ENCODE peak calls at places on chromosomes 3 and 15, in ten cellular contexts. One of them, this sample, is unnamed. For H3K4me1, the result is how much of the 10 kb centered on the place peaks cover.

GRCh38 chr15:51229907-51230328 is 108.5 kb downstream of the CYP19A1 start:
- DNase-seq in uterus: no peak
- DNase-seq in ovary: no peak
- DNase-seq in stomach: no peak
- DNase-seq in transverse colon: no peak
- DNase-seq in tibial nerve: peak
- DNase-seq in HepG2: peak
- DNase-seq in A549: peak
- DNase-seq in heart left ventricle: no peak
- DNase-seq in HCT116: no peak
- DNase-seq in this sample: peak

GRCh38 chr3:190617185-190617584 is 103.3 kb downstream of the IL1RAP start:
- DNase-seq in A549: peak
- DNase-seq in ovary: no peak
- DNase-seq in HepG2: peak
- DNase-seq in stomach: no peak
- DNase-seq in tibial nerve: peak
- DNase-seq in uterus: no peak
- DNase-seq in heart left ventricle: no peak
- DNase-seq in HCT116: no peak
- DNase-seq in transverse colon: peak
- DNase-seq in this sample: no peak

GRCh38 chr3:134794950-134795775 is at the start of gene EPHB1:
- DNase-seq in heart left ventricle: peak
- DNase-seq in ovary: peak
- DNase-seq in uterus: peak
- DNase-seq in tibial nerve: peak
- DNase-seq in HCT116: peak
- DNase-seq in transverse colon: peak
- DNase-seq in stomach: peak
- DNase-seq in HepG2: peak
- DNase-seq in A549: peak
- DNase-seq in this sample: peak

GRCh38 chr15:29612701-29613100 is 209.6 kb downstream of the TJP1 start:
- DNase-seq in HepG2: no peak
- DNase-seq in HCT116: no peak
- DNase-seq in ovary: no peak
- DNase-seq in transverse colon: no peak
- DNase-seq in stomach: no peak
- DNase-seq in uterus: no peak
- DNase-seq in heart left ventricle: no peak
- DNase-seq in tibial nerve: no peak
- DNase-seq in A549: no peak
- DNase-seq in this sample: no peak

GRCh38 chr3:31288641-31289100 is 244.1 kb upstream of the STT3B start:
- DNase-seq in stomach: peak
- DNase-seq in ovary: peak
- DNase-seq in transverse colon: peak
- DNase-seq in A549: peak
- DNase-seq in HCT116: peak
- DNase-seq in uterus: peak
- DNase-seq in heart left ventricle: peak
- DNase-seq in HepG2: peak
- DNase-seq in tibial nerve: peak
- DNase-seq in this sample: no peak

GRCh38 chr3:14789221-14789620 is 29.5 kb upstream of the FGD5 start:
- DNase-seq in uterus: no peak
- DNase-seq in A549: no peak
- DNase-seq in HepG2: no peak
- DNase-seq in tibial nerve: no peak
- DNase-seq in ovary: no peak
- DNase-seq in HCT116: no peak
- DNase-seq in heart left ventricle: no peak
- DNase-seq in transverse colon: no peak
- DNase-seq in stomach: no peak
- DNase-seq in this sample: no peak

GRCh38 chr3:155179966-155180757 is 100.0 kb downstream of the MME start:
- DNase-seq in HepG2: no peak
- DNase-seq in transverse colon: no peak
- DNase-seq in heart left ventricle: no peak
- DNase-seq in HCT116: no peak
- DNase-seq in ovary: no peak
- DNase-seq in stomach: no peak
- DNase-seq in uterus: no peak
- DNase-seq in A549: no peak
- DNase-seq in tibial nerve: no peak
- DNase-seq in this sample: no peak

GRCh38 chr3:162082516-162082915 is 585.9 kb downstream of the OTOL1 start:
- DNase-seq in heart left ventricle: no peak
- DNase-seq in HCT116: no peak
- DNase-seq in HepG2: no peak
- DNase-seq in stomach: no peak
- DNase-seq in ovary: no peak
- DNase-seq in transverse colon: no peak
- DNase-seq in uterus: no peak
- DNase-seq in A549: no peak
- DNase-seq in tibial nerve: no peak
- DNase-seq in this sample: no peak

GRCh38 chr15:39140060-39140604 is 440.7 kb upstream of the THBS1 start:
- DNase-seq in HCT116: no peak
- DNase-seq in uterus: no peak
- DNase-seq in heart left ventricle: no peak
- DNase-seq in ovary: no peak
- DNase-seq in HepG2: peak
- DNase-seq in A549: peak
- DNase-seq in stomach: no peak
- DNase-seq in tibial nerve: no peak
- DNase-seq in transverse colon: no peak
- DNase-seq in this sample: no peak

DNA sequence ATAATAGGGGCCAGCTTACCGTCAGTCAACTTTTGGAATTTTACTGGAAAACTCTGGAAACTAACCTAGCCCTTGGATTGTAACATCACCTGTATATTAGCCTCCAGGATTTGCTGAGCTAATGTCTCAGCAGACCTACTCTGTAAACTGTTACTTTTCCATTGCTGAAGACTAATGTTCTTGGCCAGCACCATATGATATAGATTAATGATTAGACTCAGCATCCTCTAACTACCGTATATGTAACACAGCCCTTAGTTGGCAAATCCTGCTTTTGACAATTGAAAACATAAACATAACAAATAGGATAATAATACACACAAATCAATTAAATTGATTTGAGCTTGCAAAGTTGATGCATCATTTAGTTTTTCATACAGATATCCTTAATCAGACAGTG is 26.6 kb upstream of the GBE1 start:
- DNase-seq in heart left ventricle: no peak
- DNase-seq in stomach: no peak
- DNase-seq in A549: no peak
- DNase-seq in transverse colon: no peak
- DNase-seq in uterus: no peak
- DNase-seq in HepG2: no peak
- DNase-seq in ovary: no peak
- DNase-seq in HCT116: no peak
- DNase-seq in tibial nerve: no peak
- DNase-seq in this sample: no peak
- TF ChIP-seq POLR2A in heart left ventricle: no peak
- TF ChIP-seq POLR2A in stomach: no peak
- TF ChIP-seq POLR2A in A549: no peak
- TF ChIP-seq POLR2A in transverse colon: no peak
- TF ChIP-seq POLR2A in uterus: no peak
- TF ChIP-seq POLR2A in HepG2: no peak
- TF ChIP-seq POLR2A in ovary: no peak
- TF ChIP-seq POLR2A in HCT116: no peak
- TF ChIP-seq POLR2A in tibial nerve: no peak
- TF ChIP-seq POLR2A in this sample: no peak

DNA sequence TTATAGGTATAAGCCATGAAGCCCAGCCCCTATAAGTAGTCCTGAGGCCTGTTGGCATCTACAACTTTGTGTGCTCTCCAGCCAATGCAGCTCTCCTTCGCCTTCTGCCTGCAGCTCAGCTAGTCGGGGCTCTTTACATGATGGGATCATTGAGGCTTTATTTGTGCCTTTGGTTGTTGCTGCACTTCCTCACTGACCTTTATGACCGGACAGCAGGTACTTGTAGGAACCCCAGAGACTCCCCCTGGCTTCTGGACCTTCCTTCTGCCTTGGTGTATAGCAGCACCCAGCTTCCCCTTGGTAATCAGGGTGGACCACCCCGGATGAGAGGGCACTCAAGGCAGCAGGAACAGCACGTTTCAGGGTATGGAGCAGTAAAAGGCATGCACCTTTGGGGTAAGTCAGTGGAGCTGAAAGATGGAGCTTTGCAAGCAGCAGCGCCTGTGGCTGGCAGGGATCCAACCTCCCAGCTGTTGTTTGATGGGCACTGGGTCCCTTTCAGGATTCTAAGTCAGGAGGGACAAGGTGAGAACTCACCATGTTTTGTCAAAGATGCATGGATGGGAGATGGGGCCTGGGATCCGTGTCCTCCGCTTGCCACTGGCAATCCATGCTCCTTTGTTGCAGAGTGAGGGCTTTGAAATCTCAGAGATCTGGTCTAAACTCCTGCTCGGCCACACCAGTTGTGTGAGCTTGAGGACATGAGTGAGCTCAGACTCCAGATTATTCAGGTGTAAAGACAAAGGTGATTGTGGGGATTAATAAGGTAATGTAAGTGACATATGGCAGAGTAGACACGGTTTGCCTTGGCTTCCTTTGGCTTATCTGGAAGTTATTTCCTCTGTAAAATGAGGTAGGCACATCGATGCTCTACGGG is 65.1 kb upstream of the KLF13 start:
- DNase-seq in uterus: no peak
- DNase-seq in ovary: no peak
- DNase-seq in A549: no peak
- DNase-seq in transverse colon: no peak
- DNase-seq in HepG2: no peak
- DNase-seq in heart left ventricle: no peak
- DNase-seq in HCT116: no peak
- DNase-seq in tibial nerve: no peak
- DNase-seq in stomach: peak
- DNase-seq in this sample: no peak
- H3K4me1 ChIP-seq in uterus: under half
- H3K4me1 ChIP-seq in ovary: under half
- H3K4me1 ChIP-seq in A549: under half
- H3K4me1 ChIP-seq in transverse colon: under half
- H3K4me1 ChIP-seq in HepG2: half or more
- H3K4me1 ChIP-seq in heart left ventricle: under half
- H3K4me1 ChIP-seq in HCT116: under half
- H3K4me1 ChIP-seq in tibial nerve: under half
- H3K4me1 ChIP-seq in stomach: under half
- H3K4me1 ChIP-seq in this sample: under half

GRCh38 chr3:33440578-33441321 is 545 bp upstream of the UBP1 start:
- DNase-seq in tibial nerve: peak
- DNase-seq in A549: peak
- DNase-seq in ovary: peak
- DNase-seq in stomach: peak
- DNase-seq in transverse colon: no peak
- DNase-seq in HCT116: peak
- DNase-seq in HepG2: peak
- DNase-seq in uterus: peak
- DNase-seq in heart left ventricle: peak
- DNase-seq in this sample: peak
- TF ChIP-seq POLR2A in tibial nerve: peak
- TF ChIP-seq POLR2A in A549: peak
- TF ChIP-seq POLR2A in ovary: peak
- TF ChIP-seq POLR2A in stomach: peak
- TF ChIP-seq POLR2A in transverse colon: peak
- TF ChIP-seq POLR2A in HCT116: peak
- TF ChIP-seq POLR2A in HepG2: peak
- TF ChIP-seq POLR2A in uterus: peak
- TF ChIP-seq POLR2A in heart left ventricle: peak
- TF ChIP-seq POLR2A in this sample: no peak

DNA sequence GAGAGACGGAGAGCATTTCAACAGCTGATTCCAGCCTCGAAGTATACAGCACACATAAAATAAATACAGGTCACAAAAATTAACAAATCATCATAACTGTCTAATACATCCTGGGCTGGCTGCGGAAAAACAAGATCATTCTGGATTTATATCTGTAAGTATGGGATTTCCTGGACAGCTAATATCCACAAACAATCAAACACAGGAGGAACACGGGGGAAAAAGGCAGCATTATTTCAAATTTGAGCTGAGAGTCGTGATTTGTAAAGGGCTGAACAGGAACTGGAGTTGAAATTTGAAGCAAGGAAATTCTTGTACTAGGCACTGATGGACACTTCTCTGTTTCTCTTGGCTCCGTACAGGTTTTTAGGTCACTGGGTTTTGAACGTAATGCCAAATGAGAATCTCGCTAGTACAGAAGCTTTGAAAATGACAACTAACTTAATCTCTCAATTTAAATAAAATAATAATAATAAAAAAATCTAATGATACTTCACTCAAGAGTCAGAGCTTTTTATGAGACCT is 577.7 kb downstream of the FOXP1 start:
- DNase-seq in transverse colon: no peak
- DNase-seq in heart left ventricle: no peak
- DNase-seq in HepG2: no peak
- DNase-seq in stomach: no peak
- DNase-seq in HCT116: no peak
- DNase-seq in uterus: no peak
- DNase-seq in A549: no peak
- DNase-seq in ovary: no peak
- DNase-seq in tibial nerve: no peak
- DNase-seq in this sample: no peak
- H3K4me1 ChIP-seq in transverse colon: under half
- H3K4me1 ChIP-seq in heart left ventricle: half or more
- H3K4me1 ChIP-seq in HepG2: under half
- H3K4me1 ChIP-seq in stomach: half or more
- H3K4me1 ChIP-seq in HCT116: under half
- H3K4me1 ChIP-seq in uterus: under half
- H3K4me1 ChIP-seq in A549: under half
- H3K4me1 ChIP-seq in ovary: under half
- H3K4me1 ChIP-seq in tibial nerve: under half
- H3K4me1 ChIP-seq in this sample: half or more

GRCh38 chr3:188241072-188241471 is 87.1 kb downstream of the LPP start:
- DNase-seq in ovary: no peak
- DNase-seq in HepG2: no peak
- DNase-seq in transverse colon: no peak
- DNase-seq in uterus: no peak
- DNase-seq in heart left ventricle: peak
- DNase-seq in HCT116: no peak
- DNase-seq in A549: peak
- DNase-seq in tibial nerve: no peak
- DNase-seq in stomach: no peak
- DNase-seq in this sample: no peak
- TF ChIP-seq POLR2A in ovary: no peak
- TF ChIP-seq POLR2A in HepG2: no peak
- TF ChIP-seq POLR2A in transverse colon: no peak
- TF ChIP-seq POLR2A in uterus: no peak
- TF ChIP-seq POLR2A in heart left ventricle: no peak
- TF ChIP-seq POLR2A in HCT116: no peak
- TF ChIP-seq POLR2A in A549: no peak
- TF ChIP-seq POLR2A in tibial nerve: peak
- TF ChIP-seq POLR2A in stomach: no peak
- TF ChIP-seq POLR2A in this sample: no peak

DNA sequence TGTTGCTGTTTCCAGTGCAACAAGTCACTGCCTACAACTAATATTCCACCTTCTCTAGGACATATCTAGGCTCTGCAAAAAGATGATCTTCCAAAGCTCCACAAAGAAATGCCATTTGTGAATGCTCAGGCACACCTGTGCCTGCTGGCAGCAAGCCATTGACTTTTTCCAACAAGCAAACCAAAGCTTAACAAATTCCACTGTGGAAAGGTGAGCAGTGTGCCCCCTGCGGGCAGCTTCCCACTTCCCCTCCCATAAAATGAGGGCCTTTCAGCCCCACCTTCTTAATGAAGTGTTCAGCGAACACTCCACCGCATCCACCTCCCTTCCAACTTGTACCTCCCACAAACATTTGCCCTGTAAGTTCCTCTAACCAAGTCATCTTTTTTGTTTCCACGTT is 157.5 kb upstream of the SLC24A5 start:
- DNase-seq in tibial nerve: no peak
- DNase-seq in heart left ventricle: no peak
- DNase-seq in uterus: no peak
- DNase-seq in A549: no peak
- DNase-seq in transverse colon: no peak
- DNase-seq in HepG2: no peak
- DNase-seq in stomach: no peak
- DNase-seq in HCT116: no peak
- DNase-seq in ovary: no peak
- DNase-seq in this sample: no peak
- H3K4me1 ChIP-seq in tibial nerve: under half
- H3K4me1 ChIP-seq in heart left ventricle: under half
- H3K4me1 ChIP-seq in uterus: under half
- H3K4me1 ChIP-seq in A549: under half
- H3K4me1 ChIP-seq in transverse colon: under half
- H3K4me1 ChIP-seq in HepG2: under half
- H3K4me1 ChIP-seq in stomach: under half
- H3K4me1 ChIP-seq in HCT116: under half
- H3K4me1 ChIP-seq in ovary: under half
- H3K4me1 ChIP-seq in this sample: under half